ENCODE peak calls at places on chromosome 13, in nine cellular contexts. V is hepatic stellate cell; S is psoas muscle; F is cardiac muscle cell; C is iPS-NIHi11; M is stimulated activated CD4-positive, alpha-beta T cell treated with anti-CD3 and anti-CD28 coated beads, Interleukin-15, amount 100 ng/mL, for 1 hour; U is amygdala; E is NCI-H2171; D is type B pancreatic cell. R is an unnamed sample.

GRCh38 chr13:49855930-49856329 is 63.4 kb upstream of the KPNA3 start:
- DNase-seq in V (no peak), S (no peak), F (no peak), C (no peak), M (no peak), U (no peak), E (no peak), D (no peak), R (no peak)

GRCh38 chr13:50512602-50513527 is 330.6 kb downstream of the DLEU7 start:
- DNase-seq in V (peak; percentile 24), S (peak; percentile 53), F (peak; percentile 70), C (no peak), M (no peak), U (no peak), E (no peak), D (no peak), R (peak; percentile 16)

GRCh38 chr13:100694722-100695644 is 20.4 kb upstream of the TMTC4 start:
- DNase-seq in V (peak; percentile 76), S (no peak), F (peak; percentile 97), C (peak; percentile 79), M (no peak), U (no peak), E (no peak), D (no peak), R (no peak)

GRCh38 chr13:101013245-101013644 is 338.6 kb upstream of the TMTC4 start:
- DNase-seq in V (no peak), S (no peak), F (no peak), C (no peak), M (no peak), U (no peak), E (no peak), D (no peak), R (no peak)

GRCh38 chr13:90640976-90641375 is 706.5 kb upstream of the MIR17HG start:
- DNase-seq in V (no peak), S (no peak), F (peak; percentile 79), C (no peak), M (no peak), U (no peak), E (no peak), D (no peak), R (no peak)

GRCh38 chr13:63449549-63449948 is 2033.9 kb upstream of the PCDH20 start:
- DNase-seq in V (no peak), S (no peak), F (no peak), C (no peak), M (no peak), U (no peak), E (no peak), D (no peak), R (no peak)

GRCh38 chr13:95128045-95128643 is 173.1 kb downstream of the ABCC4 start:
- DNase-seq in V (no peak), S (no peak), F (no peak), C (no peak), M (no peak), U (no peak), E (no peak), D (no peak), R (no peak)

GRCh38 chr13:47033216-47033615 is 136.4 kb upstream of the HTR2A start:
- DNase-seq in V (peak; percentile 3), S (no peak), F (peak; percentile 45), C (no peak), M (no peak), U (no peak), E (no peak), D (no peak), R (no peak)

GRCh38 chr13:107421951-107422350 is 793.4 kb downstream of the LIG4 start:
- DNase-seq in V (peak; percentile 7), S (no peak), F (peak; percentile 20), C (no peak), M (no peak), U (no peak), E (no peak), D (no peak), R (no peak)

GRCh38 chr13:102902789-102903347 is 57.0 kb downstream of the ERCC5 start:
- DNase-seq in V (no peak), S (no peak), F (no peak), C (no peak), M (no peak), U (no peak), E (no peak), D (no peak), R (no peak)

GRCh38 chr13:114072421-114072820 is 60.0 kb downstream of the RASA3 start:
- DNase-seq in V (no peak), S (no peak), F (no peak), C (no peak), M (no peak), U (no peak), E (no peak), D (no peak), R (no peak)

GRCh38 chr13:73870036-73870741 is 264.0 kb downstream of the KLF12 start:
- DNase-seq in V (no peak), S (no peak), F (peak; percentile 94), C (no peak), M (no peak), U (no peak), E (no peak), D (no peak), R (no peak)

GRCh38 chr13:94416454-94417080 is 62.9 kb downstream of the DCT start:
- DNase-seq in V (no peak), S (no peak), F (peak; percentile 62), C (peak; percentile 67), M (no peak), U (no peak), E (no peak), D (no peak), R (no peak)

GRCh38 chr13:26184791-26185250 is 37.3 kb downstream of the RNF6 start:
- DNase-seq in V (peak; percentile 47), S (peak; percentile 52), F (peak; percentile 82), C (peak; percentile 56), M (peak; percentile 31), U (peak; percentile 9), E (peak; percentile 14), D (no peak), R (peak; percentile 54)

GRCh38 chr13:29803221-29803620 is 47.2 kb downstream of the UBL3 start:
- DNase-seq in V (no peak), S (no peak), F (no peak), C (no peak), M (no peak), U (no peak), E (no peak), D (no peak), R (no peak)

GRCh38 chr13:80436571-80437169 is 95.7 kb upstream of the SPRY2 start:
- DNase-seq in V (no peak), S (no peak), F (peak; percentile 82), C (no peak), M (no peak), U (no peak), E (no peak), D (no peak), R (no peak)

GRCh38 chr13:27038323-27038722 is 133.3 kb downstream of the USP12 start:
- DNase-seq in V (peak; percentile 70), S (no peak), F (peak; percentile 81), C (no peak), M (no peak), U (no peak), E (no peak), D (no peak), R (no peak)

GRCh38 chr13:95970878-95971277 is 82.3 kb downstream of the UGGT2 start:
- DNase-seq in V (no peak), S (no peak), F (no peak), C (no peak), M (no peak), U (no peak), E (no peak), D (no peak), R (no peak)

GRCh38 chr13:40194204-40194806 is 472.1 kb downstream of the FOXO1 start:
- DNase-seq in V (no peak), S (no peak), F (peak; percentile 43), C (no peak), M (no peak), U (no peak), E (no peak), D (no peak), R (no peak)

GRCh38 chr13:30751183-30751933 is 16.0 kb downstream of the ALOX5AP start:
- DNase-seq in V (no peak), S (no peak), F (no peak), C (no peak), M (no peak), U (no peak), E (no peak), D (no peak), R (no peak)

GRCh38 chr13:47426126-47426849 is 529.4 kb upstream of the HTR2A start:
- DNase-seq in V (no peak), S (peak; percentile 30), F (peak; percentile 57), C (no peak), M (no peak), U (no peak), E (no peak), D (no peak), R (no peak)

GRCh38 chr13:60338754-60339153 is 58.3 kb upstream of the TDRD3 start:
- DNase-seq in V (no peak), S (no peak), F (no peak), C (no peak), M (no peak), U (no peak), E (no peak), D (no peak), R (no peak)

GRCh38 chr13:102970542-102970941 is 95.7 kb downstream of the SLC10A2 start:
- DNase-seq in V (no peak), S (no peak), F (no peak), C (no peak), M (no peak), U (no peak), E (no peak), D (no peak), R (no peak)

GRCh38 chr13:49219647-49220034 is 497 bp upstream of the MLNR start:
- DNase-seq in V (no peak), S (no peak), F (no peak), C (no peak), M (no peak), U (no peak), E (no peak), D (no peak), R (no peak)

GRCh38 chr13:43580280-43580679 is 206.5 kb downstream of the ENOX1 start:
- DNase-seq in V (no peak), S (no peak), F (no peak), C (no peak), M (no peak), U (no peak), E (no peak), D (no peak), R (no peak)

GRCh38 chr13:79548886-79549285 is 67.9 kb downstream of the NDFIP2 start:
- DNase-seq in V (no peak), S (no peak), F (peak; percentile 35), C (no peak), M (no peak), U (no peak), E (no peak), D (no peak), R (no peak)

GRCh38 chr13:46716821-46717220 is 80.1 kb downstream of the ESD start:
- DNase-seq in V (no peak), S (no peak), F (no peak), C (no peak), M (no peak), U (no peak), E (no peak), D (no peak), R (no peak)

GRCh38 chr13:37068962-37069361 is 9.5 kb upstream of the SUPT20H start:
- DNase-seq in V (no peak), S (no peak), F (peak; percentile 34), C (no peak), M (no peak), U (no peak), E (no peak), D (no peak), R (no peak)

GRCh38 chr13:51733656-51734334 is 70.2 kb downstream of the DHRS12 start:
- DNase-seq in V (no peak), S (no peak), F (no peak), C (peak; percentile 43), M (no peak), U (no peak), E (no peak), D (no peak), R (no peak)

GRCh38 chr13:49241296-49241695 is 6.4 kb upstream of the CDADC1 start:
- DNase-seq in V (no peak), S (no peak), F (no peak), C (no peak), M (no peak), U (no peak), E (no peak), D (no peak), R (no peak)